ENCODE peak calls at places on chromosomes 1 and 21, in five cellular contexts. S is K562, O is HCT116, W is H1, K is HepG2. D is an unnamed sample.

GRCh38 chr1:171740356-171740863 is 1.5 kb downstream of the VAMP4 start:
- DNase-seq in S (no peak), K (no peak), W (no peak), O (no peak), D (no peak)

GRCh38 chr1:154593390-154593789 is 14.6 kb downstream of the ADAR start:
- DNase-seq in S (peak), W (no peak), K (no peak), O (no peak), D (no peak)

GRCh38 chr21:45074818-45075605 is 632 bp downstream of the ADARB1 start:
- DNase-seq in O (no peak), W (no peak), S (peak), K (no peak), D (no peak)

GRCh38 chr1:64426691-64427090 is 43.2 kb upstream of the CACHD1 start:
- DNase-seq in W (no peak), O (no peak), S (no peak), K (no peak), D (no peak)

GRCh38 chr1:112614460-112615065 is 4.4 kb downstream of the ST7L start:
- DNase-seq in K (no peak), O (no peak), S (peak), W (no peak), D (no peak)

GRCh38 chr1:61585714-61586113 is 139.2 kb downstream of the TM2D1 start:
- DNase-seq in O (no peak), W (no peak), K (no peak), S (no peak), D (no peak)

GRCh38 chr1:109371271-109371739 is 26.4 kb downstream of the SORT1 start:
- DNase-seq in W (no peak), O (no peak), K (no peak), S (no peak), D (no peak)

GRCh38 chr1:224169876-224170275 is 13.2 kb upstream of the DEGS1 start:
- DNase-seq in K (no peak), S (no peak), W (no peak), O (no peak), D (no peak)

GRCh38 chr1:181087400-181087901 is 1.0 kb upstream of the IER5 start:
- DNase-seq in S (peak), W (no peak), K (no peak), O (no peak), D (no peak)

GRCh38 chr1:154199563-154199879 is 6.6 kb downstream of the CFAP141 start:
- DNase-seq in W (no peak), K (peak), O (no peak), S (peak), D (no peak)

GRCh38 chr1:234921266-234922062 is 207.2 kb downstream of the TOMM20 start:
- DNase-seq in O (no peak), K (peak), W (no peak), S (no peak), D (no peak)

GRCh38 chr1:3314561-3315271 is 139.7 kb upstream of the ARHGEF16 start:
- DNase-seq in S (no peak), K (no peak), W (no peak), O (no peak), D (no peak)

GRCh38 chr1:210587547-210587946 is 258.8 kb downstream of the HHAT start:
- DNase-seq in O (no peak), S (no peak), K (no peak), W (no peak), D (no peak)

GRCh38 chr1:7458946-7459345 is 312.1 kb upstream of the VAMP3 start:
- DNase-seq in O (no peak), S (no peak), W (no peak), K (no peak), D (no peak)

GRCh38 chr1:82978461-82979324 is 1020.2 kb downstream of the TTLL7 start:
- DNase-seq in O (no peak), W (peak), S (no peak), K (no peak), D (no peak)

GRCh38 chr1:17719874-17720273 is 35.3 kb upstream of the ACTL8 start:
- DNase-seq in O (no peak), S (no peak), K (no peak), W (no peak), D (no peak)

GRCh38 chr1:232613752-232614381 is 16.1 kb downstream of the SIPA1L2 start:
- DNase-seq in K (no peak), S (no peak), W (no peak), O (peak), D (no peak)

DNA sequence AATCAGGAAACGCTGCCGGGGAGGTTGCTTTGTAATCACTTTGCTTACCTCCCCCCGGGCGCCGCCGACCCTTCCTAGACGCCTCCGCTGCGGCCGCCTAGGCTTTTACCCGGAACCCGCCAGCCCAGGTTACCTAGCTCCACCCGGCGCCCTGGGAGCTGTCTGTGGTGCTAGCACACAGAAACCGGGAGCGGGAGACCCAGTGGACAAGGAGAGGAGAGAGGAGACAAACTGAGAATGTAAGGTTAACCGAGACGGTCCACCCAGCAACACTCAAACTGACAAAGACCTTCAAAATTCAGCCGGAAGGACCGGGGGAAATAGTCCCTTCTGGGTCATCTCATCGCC is 9.8 kb downstream of the BARHL2 start:
- DNase-seq in S (peak), W (no peak), O (no peak), K (peak), D (no peak)
- TF ChIP-seq SRF in S (no peak), W (no peak), O (no peak), K (no peak), D (no peak)

GRCh38 chr1:221439008-221439733 is 302.7 kb downstream of the DUSP10 start:
- DNase-seq in K (no peak), O (peak), W (peak), S (no peak), D (peak)

GRCh38 chr1:221439734-221440436 is 302.0 kb downstream of the DUSP10 start:
- DNase-seq in K (peak), W (no peak), O (peak), S (no peak), D (no peak)

GRCh38 chr1:221437924-221438323 is 304.0 kb downstream of the DUSP10 start:
- DNase-seq in W (no peak), S (no peak), O (peak), K (no peak), D (no peak)

GRCh38 chr1:221442056-221442455 is 299.8 kb downstream of the DUSP10 start:
- DNase-seq in W (no peak), K (no peak), S (no peak), O (no peak), D (no peak)

DNA sequence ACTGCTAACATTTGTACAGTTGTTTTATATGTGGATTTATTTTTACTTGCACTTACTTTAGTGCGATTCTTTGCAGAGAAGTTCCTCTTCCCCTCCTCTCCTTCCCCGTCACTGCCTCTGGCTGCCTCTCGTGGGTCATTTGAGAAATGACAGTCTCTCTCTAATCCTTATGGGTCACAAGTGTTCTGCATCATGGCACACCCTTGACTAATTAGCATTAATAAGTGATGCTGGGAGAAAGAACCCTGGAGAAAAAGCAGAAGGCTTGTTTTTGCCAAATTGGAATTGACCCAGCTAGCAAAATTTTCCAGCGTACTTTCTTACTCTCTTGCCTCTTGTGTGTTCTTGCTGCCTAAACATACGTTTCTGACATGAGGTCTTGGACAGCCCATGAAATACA is 301.2 kb downstream of the DUSP10 start:
- DNase-seq in S (no peak), K (no peak), W (no peak), O (peak), D (no peak)
- TF ChIP-seq POLR2AphosphoS5 in S (no peak), K (no peak), W (no peak), O (no peak), D (no peak)

DNA sequence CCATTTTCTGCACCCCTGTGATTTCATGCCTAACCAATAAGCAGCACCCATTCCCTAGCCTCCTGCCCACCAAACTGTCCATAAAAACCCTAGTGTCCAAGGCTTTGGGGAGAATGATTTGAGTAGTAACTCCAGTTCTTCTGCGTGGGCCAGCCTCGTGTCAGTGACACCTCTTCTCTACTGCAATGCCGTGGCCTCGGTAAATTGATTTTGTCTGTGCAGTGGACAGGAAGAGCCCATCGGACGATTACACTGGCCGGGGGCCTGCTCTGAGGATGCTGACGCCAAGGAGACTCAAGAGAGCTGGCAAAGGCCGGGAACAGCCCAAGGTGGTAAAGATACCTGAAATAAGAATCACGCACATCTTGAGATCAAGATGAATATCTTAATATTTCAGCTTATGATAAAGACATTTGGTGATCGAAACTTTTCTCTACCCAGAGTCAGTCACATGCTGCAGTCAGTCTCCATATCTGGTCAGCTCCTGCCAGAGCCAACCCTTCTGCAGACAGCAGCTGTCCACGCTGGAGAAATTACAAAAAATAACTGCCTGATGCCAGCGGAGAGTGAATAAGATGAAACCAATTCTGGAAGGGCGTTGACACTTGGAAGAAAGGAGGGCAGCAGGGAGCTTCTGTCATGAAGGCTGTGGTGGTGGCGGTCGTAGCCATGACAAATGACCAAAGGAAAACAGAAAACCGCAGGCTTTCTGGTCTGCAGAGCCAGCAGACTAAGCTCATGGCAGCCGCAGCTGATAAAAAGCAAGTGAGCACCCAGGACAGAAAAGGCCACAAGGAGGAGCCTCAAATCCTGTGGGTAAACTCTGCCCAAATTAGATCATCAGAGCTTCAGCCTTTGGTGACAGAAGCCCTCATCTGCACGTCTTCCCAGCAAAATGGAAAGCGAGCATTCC is 29.1 kb downstream of the RSPH1 start:
- DNase-seq in W (no peak), K (peak), O (peak), S (peak), D (no peak)
- TF ChIP-seq SRF in W (no peak), K (no peak), O (no peak), S (no peak), D (no peak)

GRCh38 chr21:42973309-42973990 is 912 bp upstream of the PKNOX1 start:
- DNase-seq in S (peak), W (no peak), O (no peak), K (no peak), D (no peak)

GRCh38 chr21:42971897-42972275 is 2.5 kb upstream of the PKNOX1 start:
- DNase-seq in K (peak), O (no peak), S (peak), W (no peak), D (no peak)

GRCh38 chr21:42973991-42974831 is at the start of gene PKNOX1:
- DNase-seq in O (peak), W (peak), K (peak), S (peak), D (peak)

GRCh38 chr21:42974832-42975820 is 764 bp downstream of the PKNOX1 start:
- DNase-seq in K (peak), W (no peak), O (no peak), S (peak), D (no peak)

GRCh38 chr21:42975886-42976608 is 1.7 kb downstream of the PKNOX1 start:
- DNase-seq in S (no peak), K (no peak), O (no peak), W (no peak), D (no peak)
- TF ChIP-seq POLR2AphosphoS5 in S (no peak), K (no peak), O (no peak), W (no peak), D (no peak)

GRCh38 chr1:84368441-84368840 is 29.8 kb upstream of the DNASE2B start:
- DNase-seq in W (no peak), K (no peak), O (no peak), S (no peak), D (no peak)

GRCh38 chr1:84367219-84367618 is 31.1 kb upstream of the DNASE2B start:
- DNase-seq in W (no peak), K (no peak), O (no peak), S (no peak), D (no peak)

GRCh38 chr1:84365225-84366221 is 32.8 kb upstream of the DNASE2B start:
- DNase-seq in O (peak), W (no peak), K (peak), S (peak), D (no peak)

GRCh38 chr1:84363622-84364021 is 34.7 kb upstream of the DNASE2B start:
- DNase-seq in W (no peak), O (no peak), S (no peak), K (no peak), D (no peak)

DNA sequence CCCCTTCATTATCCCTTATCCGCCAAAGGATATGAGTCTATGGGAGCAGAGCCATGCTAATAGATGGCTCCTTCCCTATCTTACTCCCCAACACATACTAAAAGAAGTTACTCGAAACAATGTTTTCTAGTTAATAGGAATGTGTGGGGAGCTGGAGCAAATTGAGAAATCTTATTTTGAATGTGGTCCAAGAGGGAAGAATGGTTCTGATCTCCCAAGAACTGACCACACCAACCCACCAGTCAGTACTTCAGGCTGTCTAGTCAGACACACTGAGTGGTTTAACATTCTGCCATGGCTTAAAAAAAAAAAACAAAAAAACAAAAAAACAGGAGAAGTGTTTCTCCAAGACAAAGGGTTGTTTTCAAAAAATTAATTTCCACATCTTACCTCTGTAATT is 31.5 kb upstream of the DNASE2B start:
- DNase-seq in K (no peak), O (no peak), W (no peak), S (no peak), D (no peak)
- TF ChIP-seq SRF in K (no peak), O (no peak), W (no peak), S (no peak), D (no peak)

GRCh38 chr1:207010726-207011125 is 21.8 kb downstream of the C1orf116 start:
- DNase-seq in W (no peak), O (no peak), S (no peak), K (no peak), D (no peak)

GRCh38 chr1:207006914-207007313 is 25.6 kb downstream of the C1orf116 start:
- DNase-seq in W (no peak), K (no peak), O (no peak), S (no peak), D (no peak)

GRCh38 chr1:207009945-207010344 is 22.6 kb downstream of the C1orf116 start:
- DNase-seq in S (no peak), W (no peak), O (no peak), K (no peak), D (no peak)

GRCh38 chr1:207007352-207008033 is 25.1 kb downstream of the C1orf116 start:
- DNase-seq in W (no peak), K (peak), O (peak), S (no peak), D (no peak)

GRCh38 chr1:207009182-207009850 is 23.2 kb downstream of the C1orf116 start:
- DNase-seq in W (no peak), S (no peak), O (no peak), K (peak), D (no peak)
- TF ChIP-seq POLR2AphosphoS5 in W (no peak), S (no peak), O (no peak), K (no peak), D (no peak)

GRCh38 chr1:9402256-9402616 is 109.5 kb downstream of the SPSB1 start:
- DNase-seq in O (no peak), S (no peak), W (no peak), K (no peak), D (no peak)

GRCh38 chr1:9397984-9398526 is 105.4 kb downstream of the SPSB1 start:
- DNase-seq in O (no peak), K (no peak), W (no peak), S (no peak), D (no peak)

GRCh38 chr1:9400425-9401079 is 107.9 kb downstream of the SPSB1 start:
- DNase-seq in S (no peak), K (peak), W (no peak), O (no peak), D (no peak)

GRCh38 chr1:9401080-9401453 is 108.4 kb downstream of the SPSB1 start:
- DNase-seq in W (no peak), S (no peak), K (no peak), O (no peak), D (no peak)

GRCh38 chr1:9399510-9400424 is 107.1 kb downstream of the SPSB1 start:
- DNase-seq in K (peak), W (no peak), O (no peak), S (no peak), D (no peak)
- TF ChIP-seq SRF in K (no peak), W (no peak), O (no peak), S (no peak), D (no peak)

D was measured in GM12878.